ENCODE peak calls at places on chromosomes 2 and 18, in four cellular contexts. K is HepG2, U is GM12878, D is H1. I is an unnamed sample.

GRCh38 chr2:201433389-201433995 is 17.8 kb downstream of the TRAK2 start:
- DNase-seq in K (peak; percentile 69), U (no peak), D (no peak), I (no peak)

GRCh38 chr2:240128608-240129144 is 7.4 kb downstream of the COPS9 start:
- DNase-seq in K (no peak), U (no peak), D (no peak), I (no peak)

GRCh38 chr2:215527738-215528137 is 91.9 kb upstream of the FN1 start:
- DNase-seq in K (no peak), U (no peak), D (no peak), I (no peak)

GRCh38 chr2:74671479-74671878 is 17.4 kb downstream of the SEMA4F start:
- DNase-seq in K (no peak), U (no peak), D (no peak), I (no peak)

GRCh38 chr2:28567076-28567471 is 71.2 kb downstream of the PLB1 start:
- DNase-seq in K (no peak), U (no peak), D (peak; percentile 54), I (no peak)

GRCh38 chr2:215386566-215386965 is 49.3 kb downstream of the FN1 start:
- DNase-seq in K (no peak), U (no peak), D (no peak), I (no peak)

GRCh38 chr2:188610827-188611226 is 319.2 kb downstream of the GULP1 start:
- DNase-seq in K (no peak), U (no peak), D (no peak), I (no peak)

GRCh38 chr18:47944972-47945843 is 14.7 kb upstream of the SMAD2 start:
- DNase-seq in K (peak; percentile 2), U (no peak), D (no peak), I (no peak)

GRCh38 chr2:58494059-58494458 is 252.9 kb upstream of the FANCL start:
- DNase-seq in K (no peak), U (no peak), D (no peak), I (no peak)

GRCh38 chr2:156536534-156536933 is 100.4 kb downstream of the GPD2 start:
- DNase-seq in K (no peak), U (no peak), D (no peak), I (no peak)

GRCh38 chr2:164613321-164613982 is 7.8 kb downstream of the GRB14 start:
- DNase-seq in K (no peak), U (no peak), D (no peak), I (no peak)

GRCh38 chr2:237365671-237366070 is 48.3 kb downstream of the COL6A3 start:
- DNase-seq in K (no peak), U (no peak), D (no peak), I (no peak)

GRCh38 chr2:200411831-200412230 is 98.0 kb downstream of the KCTD18 start:
- DNase-seq in K (peak; percentile 13), U (no peak), D (no peak), I (no peak)

GRCh38 chr2:236021497-236022057 is 146.6 kb downstream of the GBX2 start:
- DNase-seq in K (no peak), U (no peak), D (no peak), I (no peak)

GRCh38 chr2:237824085-237824484 is 25.5 kb downstream of the RBM44 start:
- DNase-seq in K (no peak), U (no peak), D (no peak), I (no peak)

GRCh38 chr18:32287249-32287648 is 97.4 kb downstream of the MEP1B start:
- DNase-seq in K (no peak), U (no peak), D (no peak), I (no peak)

GRCh38 chr2:11773111-11773510 is 26.7 kb downstream of the LPIN1 start:
- DNase-seq in K (no peak), U (no peak), D (no peak), I (no peak)
- H3K4me1 ChIP-seq in K (no peaks in the 10 kb centered on the region), U (no peaks in the 10 kb centered on the region), D (no peaks in the 10 kb centered on the region), I (no peaks in the 10 kb centered on the region)

GRCh38 chr2:224182498-224182897 is 143.4 kb upstream of the SERPINE2 start:
- DNase-seq in K (no peak), U (no peak), D (no peak), I (no peak)

GRCh38 chr2:224190871-224191270 is 151.8 kb upstream of the SERPINE2 start:
- DNase-seq in K (no peak), U (no peak), D (no peak), I (no peak)

GRCh38 chr2:224185023-224185601 is 146.0 kb upstream of the SERPINE2 start:
- DNase-seq in K (no peak), U (no peak), D (no peak), I (no peak)

GRCh38 chr2:224183086-224183485 is 144.0 kb upstream of the SERPINE2 start:
- DNase-seq in K (no peak), U (no peak), D (no peak), I (no peak)

GRCh38 chr2:224187220-224187619 is 148.1 kb upstream of the SERPINE2 start:
- DNase-seq in K (no peak), U (no peak), D (no peak), I (no peak)
- TF ChIP-seq SUZ12 in K (no peak), U (no peak), D (no peak), I (no peak)

GRCh38 chr18:3016584-3017292 is 3.8 kb upstream of the LPIN2 start:
- DNase-seq in K (no peak), U (no peak), D (no peak), I (no peak)
- TF ChIP-seq ZNF274 in K (no peak), U (no peak), D (no peak), I (no peak)

GRCh38 chr18:36432880-36433279 is 135.4 kb downstream of the FHOD3 start:
- DNase-seq in K (no peak), U (no peak), D (no peak), I (no peak)
- H3K4me1 ChIP-seq in K (no peaks in the 10 kb centered on the region), U (no peaks in the 10 kb centered on the region), D (no peaks in the 10 kb centered on the region), I (no peaks in the 10 kb centered on the region)

GRCh38 chr2:186718895-186719294 is 25.0 kb downstream of the FAM171B start:
- DNase-seq in K (no peak), U (no peak), D (no peak), I (no peak)
- TF ChIP-seq SUZ12 in K (no peak), U (no peak), D (no peak), I (no peak)

GRCh38 chr2:102591646-102592045 is 27.7 kb upstream of the SLC9A2 start:
- DNase-seq in K (no peak), U (no peak), D (no peak), I (no peak)
- TF ChIP-seq ZNF274 in K (no peak), U (no peak), D (no peak), I (no peak)

DNA sequence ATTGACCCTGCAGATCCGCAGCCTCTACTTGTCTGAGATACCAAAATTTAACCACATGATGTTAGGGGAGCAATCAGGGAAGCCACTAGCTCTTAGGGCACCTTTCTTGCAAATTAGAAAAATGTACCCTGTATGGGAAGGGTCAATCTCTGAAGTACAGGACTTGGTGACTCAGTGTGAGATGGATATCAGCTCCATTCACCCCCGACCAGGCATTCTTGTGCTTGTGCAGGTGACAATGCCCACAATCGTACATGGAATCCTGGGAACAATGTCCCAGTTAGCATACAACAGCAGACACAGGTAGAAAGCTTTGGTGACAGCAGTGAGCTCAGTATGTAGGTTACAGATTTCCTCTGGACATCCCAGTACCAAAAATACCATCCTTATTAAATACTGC is 137.7 kb upstream of the ITGB6 start:
- DNase-seq in K (no peak), U (no peak), D (no peak), I (no peak)
- H3K4me1 ChIP-seq in K (no peaks in the 10 kb centered on the region), U (no peaks in the 10 kb centered on the region), D (peaks cover 4% of the 10 kb centered on the region), I (no peaks in the 10 kb centered on the region)